ENCODE peak calls at places on chromosome 21, in five cellular contexts. M is COR-L47, O is foreskin fibroblast, N is HL-60, A is cardiac muscle cell. F is an unnamed sample.

GRCh38 chr21:42973991-42974831 is at the start of gene PKNOX1:
- DNase-seq in M (peak), O (peak), N (peak), A (peak), F (peak)

GRCh38 chr21:27321791-27322190 is 354.9 kb upstream of the ADAMTS5 start:
- DNase-seq in M (no peak), O (no peak), N (no peak), A (no peak), F (no peak)

GRCh38 chr21:41975391-41976272 is 21.8 kb upstream of the C2CD2 start:
- DNase-seq in M (no peak), O (no peak), N (no peak), A (peak), F (no peak)

GRCh38 chr21:31733521-31734149 is 1.7 kb upstream of the SCAF4 start:
- DNase-seq in M (no peak), O (peak), N (no peak), A (peak), F (no peak)

GRCh38 chr21:38628426-38628825 is 130.1 kb upstream of the ERG start:
- DNase-seq in M (no peak), O (no peak), N (no peak), A (no peak), F (no peak)

GRCh38 chr21:46191257-46191685 is 7.0 kb upstream of the SPATC1L start:
- DNase-seq in M (no peak), O (peak), N (no peak), A (no peak), F (no peak)

GRCh38 chr21:17829472-17829871 is 10.3 kb upstream of the C21orf91 start:
- DNase-seq in M (no peak), O (peak), N (no peak), A (no peak), F (no peak)

GRCh38 chr21:41803316-41803715 is 36.5 kb upstream of the RIPK4 start:
- DNase-seq in M (no peak), O (no peak), N (no peak), A (no peak), F (no peak)

GRCh38 chr21:35390013-35390776 is 341.1 kb upstream of the RUNX1 start:
- DNase-seq in M (peak), O (peak), N (no peak), A (no peak), F (no peak)

GRCh38 chr21:33019885-33020557 is 5.7 kb upstream of the OLIG2 start:
- DNase-seq in M (no peak), O (no peak), N (no peak), A (no peak), F (no peak)

F was measured in SIG-M5.